ENCODE peak calls at places on chromosomes 3 and 15, in six cellular contexts. A is tibial nerve; C is epithelial cell of prostate; G is stimulated activated naive B cell treated with anti-CD40 and anti-IgM and Interleukin-4, amounts not matched to agents 10 μg/mL and 1 μg/mL and 100 μg/mL, for 72 hours; W is substantia nigra; Y is activated CD4-positive, alpha-beta T cell treated with anti-CD3 and anti-CD28 coated beads, Interleukin-2, amount 50 U/mL, for 48 hours. S is an unnamed sample.

GRCh38 chr3:180265551-180265950 is 228.8 kb upstream of the PEX5L start:
- DNase-seq in G (no peak), C (no peak), A (no peak), Y (no peak), W (no peak), S (no peak)

GRCh38 chr15:90414408-90415028 is 26.5 kb downstream of the IQGAP1 start:
- DNase-seq in G (no peak), W (no peak), Y (peak; percentile 20), C (no peak), A (no peak), S (peak; percentile 76)

GRCh38 chr15:79294075-79294474 is 11.6 kb downstream of the ANKRD34C start:
- DNase-seq in Y (no peak), G (no peak), A (no peak), W (no peak), C (no peak), S (no peak)

GRCh38 chr3:127846576-127846975 is 24.3 kb upstream of the MGLL start:
- DNase-seq in W (no peak), Y (no peak), C (no peak), A (no peak), G (no peak), S (no peak)

GRCh38 chr3:148269816-148270215 is 427.9 kb upstream of the AGTR1 start:
- DNase-seq in Y (no peak), A (no peak), G (no peak), W (peak; percentile 8), C (no peak), S (no peak)

GRCh38 chr3:147656023-147656422 is 246.9 kb downstream of the ZIC1 start:
- DNase-seq in C (no peak), Y (no peak), W (no peak), A (no peak), G (no peak), S (no peak)

GRCh38 chr3:135237371-135237770 is 442.3 kb downstream of the EPHB1 start:
- DNase-seq in W (no peak), A (no peak), G (no peak), C (no peak), Y (no peak), S (no peak)

GRCh38 chr3:159260049-159260662 is 458.3 kb downstream of the MFSD1 start:
- DNase-seq in G (no peak), A (peak; percentile 54), W (no peak), Y (peak; percentile 11), C (no peak), S (peak; percentile 64)

GRCh38 chr15:85379403-85380131 is 836 bp upstream of the AKAP13 start:
- DNase-seq in G (peak; percentile 27), A (peak; percentile 18), C (no peak), Y (peak; percentile 46), W (no peak), S (peak; percentile 27)